ENCODE peak calls at places on chromosome 22, in six cellular contexts. L is adrenal gland, B is body of pancreas, U is IMR-90, R is right lobe of liver, Y is heart left ventricle. A is an unnamed sample.
A peak's percentile ranks its signal among the peaks of the same experiment; 100 is the strongest.

GRCh38 chr22:49230194-49230577 is 597.5 kb downstream of the BRD1 start:
- DNase-seq in Y (no peak), U (no peak), L (peak; percentile 28), B (no peak), R (no peak), A (no peak)

GRCh38 chr22:19527861-19528417 is 3.7 kb upstream of the CLDN5 start:
- DNase-seq in Y (no peak), U (peak; percentile 38), R (no peak), B (no peak), L (no peak), A (no peak)

GRCh38 chr22:49078076-49078710 is 749.5 kb downstream of the BRD1 start:
- DNase-seq in L (no peak), R (no peak), Y (no peak), U (no peak), B (no peak), A (no peak)

GRCh38 chr22:45529966-45530575 is 27.4 kb downstream of the FBLN1 start:
- DNase-seq in Y (no peak), L (no peak), R (no peak), U (peak; percentile 94), B (no peak), A (no peak)

GRCh38 chr22:46030241-46030880 is 53.4 kb upstream of the WNT7B start:
- DNase-seq in Y (peak; percentile 42), R (peak; percentile 10), U (no peak), B (peak; percentile 10), L (peak; percentile 49), A (peak; percentile 13)

GRCh38 chr22:48700566-48701295 is 1126.9 kb downstream of the BRD1 start:
- DNase-seq in L (no peak), R (no peak), B (no peak), Y (peak; percentile 10), U (no peak), A (no peak)

GRCh38 chr22:37309221-37310074 is 27.1 kb downstream of the CYTH4 start:
- DNase-seq in U (no peak), B (no peak), R (no peak), L (no peak), Y (no peak), A (no peak)

GRCh38 chr22:48397531-48398180 is 1430.0 kb downstream of the BRD1 start:
- DNase-seq in Y (no peak), L (peak; percentile 27), R (no peak), B (no peak), U (no peak), A (no peak)

GRCh38 chr22:21042978-21043855 is 2.5 kb upstream of the LRRC74B start:
- DNase-seq in Y (no peak), R (no peak), L (no peak), U (no peak), B (no peak), A (no peak)

GRCh38 chr22:19579113-19579811 is 55.1 kb upstream of the CLDN5 start:
- DNase-seq in R (no peak), L (no peak), B (no peak), U (no peak), Y (no peak), A (no peak)

GRCh38 chr22:43226368-43226979 is 39.5 kb upstream of the TTLL12 start:
- DNase-seq in L (no peak), B (no peak), U (peak; percentile 22), R (no peak), Y (no peak), A (no peak)

GRCh38 chr22:37169947-37170688 is 17.9 kb downstream of the C1QTNF6 start:
- DNase-seq in U (no peak), Y (peak; percentile 12), R (no peak), B (no peak), L (no peak), A (peak; percentile 7)

GRCh38 chr22:19463008-19463407 is 15.5 kb upstream of the C22orf39 start:
- DNase-seq in U (no peak), Y (no peak), R (no peak), B (no peak), L (no peak), A (no peak)

GRCh38 chr22:49598338-49598737 is 229.3 kb downstream of the BRD1 start:
- DNase-seq in B (no peak), Y (no peak), R (no peak), L (no peak), U (no peak), A (no peak)

GRCh38 chr22:17548756-17549035 is 14.6 kb upstream of the SLC25A18 start:
- DNase-seq in B (no peak), U (no peak), R (no peak), L (no peak), Y (no peak), A (no peak)
- H3K4me1 ChIP-seq in B (no peaks in the 10 kb centered on the region), U (no peaks in the 10 kb centered on the region), R (no peaks in the 10 kb centered on the region), L (no peaks in the 10 kb centered on the region), Y (no peaks in the 10 kb centered on the region), A (no peaks in the 10 kb centered on the region)

DNA sequence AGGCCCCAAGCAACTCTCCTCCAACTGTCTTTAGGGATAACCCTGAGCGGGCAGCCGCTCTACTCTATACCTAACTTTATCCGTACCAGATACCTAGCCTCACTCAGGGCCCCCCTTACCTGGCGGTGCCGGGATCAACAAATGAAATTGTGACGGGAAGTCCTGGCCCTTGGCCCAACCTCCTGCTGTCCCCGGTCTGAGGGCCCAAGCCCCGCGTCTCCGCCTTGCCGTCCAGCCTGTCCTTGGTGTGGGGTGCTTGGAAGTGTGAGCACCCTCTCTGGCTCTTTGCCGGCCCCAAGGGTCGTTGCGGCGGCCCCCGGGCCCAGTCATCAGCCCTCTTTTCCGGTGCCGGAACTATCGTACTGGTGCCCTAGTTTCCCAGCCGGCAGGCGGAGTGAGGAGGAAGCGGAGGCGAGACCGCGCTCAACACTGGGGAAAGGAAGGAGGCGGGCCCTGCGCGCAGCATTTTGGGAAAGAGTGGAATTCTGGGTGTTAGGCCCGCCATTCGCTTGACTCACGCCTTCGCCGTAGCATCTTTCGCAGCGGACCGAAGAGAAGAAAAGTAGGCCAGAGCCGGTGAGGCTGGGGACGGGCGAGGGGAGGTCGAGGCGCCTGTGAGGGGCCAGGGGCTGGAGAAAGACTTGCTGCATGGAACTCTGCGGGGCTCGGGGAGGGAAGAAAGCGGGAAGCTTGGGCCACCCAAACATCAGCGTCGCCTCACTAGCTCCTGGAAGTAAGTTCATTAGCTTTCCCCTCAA is at the start of gene SNRPD3:
- DNase-seq in B (peak; percentile 93), Y (peak; percentile 95), U (peak; percentile 92), R (peak; percentile 92), L (peak; percentile 96), A (peak; percentile 93)
- TF ChIP-seq CTCF in B (peak; percentile 19), Y (no peak), U (no peak), R (peak; percentile 26), L (peak; percentile 43), A (peak; percentile 24)

GRCh38 chr22:27801616-27802388 is at the start of gene MN1:
- DNase-seq in Y (peak; percentile 78), U (peak; percentile 35), L (no peak), R (peak; percentile 64), B (peak; percentile 41), A (no peak)
- TF ChIP-seq POLR2A in Y (no peak), U (no peak), L (no peak), R (no peak), B (no peak), A (no peak)

GRCh38 chr22:23187201-23187600 is 6.9 kb downstream of the BCR start:
- DNase-seq in U (no peak), L (no peak), R (no peak), Y (no peak), B (no peak), A (no peak)
- H3K4me1 ChIP-seq in U (peaks cover 20% of the 10 kb centered on the region), L (peaks cover 10% of the 10 kb centered on the region), R (no peaks in the 10 kb centered on the region), Y (peaks cover 17% of the 10 kb centered on the region), B (peaks cover 38% of the 10 kb centered on the region), A (peaks cover 5% of the 10 kb centered on the region)

GRCh38 chr22:39593061-39593930 is 22.7 kb downstream of the CACNA1I start:
- DNase-seq in Y (peak; percentile 49), U (no peak), B (no peak), L (peak; percentile 87), R (no peak), A (no peak)
- TF ChIP-seq CTCF in Y (no peak), U (no peak), B (no peak), L (no peak), R (no peak), A (no peak)